ENCODE peak calls at places on chromosomes 3 and 15, in nine cellular contexts. One of them, this sample, is unnamed.
A peak's percentile ranks its signal among the peaks of the same experiment; 100 is the strongest.

GRCh38 chr3:127008236-127008635 is 25.3 kb downstream of the PLXNA1 start:
- DNase-seq in endothelial cell of umbilical vein: no peak
- DNase-seq in HCT116: no peak
- DNase-seq in osteoblast: no peak
- DNase-seq in cardiac muscle cell: no peak
- DNase-seq in PC-3: no peak
- DNase-seq in mesenchymal stem cell: no peak
- DNase-seq in upper lobe of left lung: no peak
- DNase-seq in sigmoid colon: no peak
- DNase-seq in this sample: no peak

GRCh38 chr15:50184863-50185504 is 3.0 kb downstream of the SLC27A2 start:
- DNase-seq in endothelial cell of umbilical vein: no peak
- DNase-seq in HCT116: no peak
- DNase-seq in osteoblast: no peak
- DNase-seq in cardiac muscle cell: no peak
- DNase-seq in PC-3: no peak
- DNase-seq in mesenchymal stem cell: no peak
- DNase-seq in upper lobe of left lung: no peak
- DNase-seq in sigmoid colon: no peak
- DNase-seq in this sample: no peak

GRCh38 chr15:42001236-42001635 is 19.6 kb downstream of the PLA2G4E start:
- DNase-seq in endothelial cell of umbilical vein: no peak
- DNase-seq in HCT116: no peak
- DNase-seq in osteoblast: no peak
- DNase-seq in cardiac muscle cell: no peak
- DNase-seq in PC-3: no peak
- DNase-seq in mesenchymal stem cell: no peak
- DNase-seq in upper lobe of left lung: no peak
- DNase-seq in sigmoid colon: no peak
- DNase-seq in this sample: no peak

GRCh38 chr3:66366747-66367146 is 134.1 kb downstream of the LRIG1 start:
- DNase-seq in endothelial cell of umbilical vein: no peak
- DNase-seq in HCT116: no peak
- DNase-seq in osteoblast: no peak
- DNase-seq in cardiac muscle cell: no peak
- DNase-seq in PC-3: no peak
- DNase-seq in mesenchymal stem cell: no peak
- DNase-seq in upper lobe of left lung: no peak
- DNase-seq in sigmoid colon: no peak
- DNase-seq in this sample: no peak

GRCh38 chr3:133938770-133939495 is 43.3 kb upstream of the RAB6B start:
- DNase-seq in endothelial cell of umbilical vein: no peak
- DNase-seq in HCT116: no peak
- DNase-seq in osteoblast: peak; percentile 69
- DNase-seq in cardiac muscle cell: peak; percentile 50
- DNase-seq in PC-3: peak; percentile 6
- DNase-seq in mesenchymal stem cell: no peak
- DNase-seq in upper lobe of left lung: no peak
- DNase-seq in sigmoid colon: peak; percentile 32
- DNase-seq in this sample: no peak

GRCh38 chr15:31265871-31266711 is 60.5 kb upstream of the KLF13 start:
- DNase-seq in endothelial cell of umbilical vein: no peak
- DNase-seq in HCT116: no peak
- DNase-seq in osteoblast: peak; percentile 66
- DNase-seq in cardiac muscle cell: peak; percentile 62
- DNase-seq in PC-3: no peak
- DNase-seq in mesenchymal stem cell: peak; percentile 50
- DNase-seq in upper lobe of left lung: no peak
- DNase-seq in sigmoid colon: peak; percentile 75
- DNase-seq in this sample: no peak

GRCh38 chr3:141385386-141386079 is 17.2 kb downstream of the ZBTB38 start:
- DNase-seq in endothelial cell of umbilical vein: no peak
- DNase-seq in HCT116: no peak
- DNase-seq in osteoblast: no peak
- DNase-seq in cardiac muscle cell: peak; percentile 47
- DNase-seq in PC-3: no peak
- DNase-seq in mesenchymal stem cell: no peak
- DNase-seq in upper lobe of left lung: no peak
- DNase-seq in sigmoid colon: no peak
- DNase-seq in this sample: no peak

GRCh38 chr15:72961326-72961725 is 90.9 kb upstream of the NEO1 start:
- DNase-seq in endothelial cell of umbilical vein: no peak
- DNase-seq in HCT116: no peak
- DNase-seq in osteoblast: no peak
- DNase-seq in cardiac muscle cell: no peak
- DNase-seq in PC-3: no peak
- DNase-seq in mesenchymal stem cell: no peak
- DNase-seq in upper lobe of left lung: no peak
- DNase-seq in sigmoid colon: no peak
- DNase-seq in this sample: no peak

GRCh38 chr3:182259579-182259978 is 533.7 kb upstream of the ATP11B start:
- DNase-seq in endothelial cell of umbilical vein: peak; percentile 23
- DNase-seq in HCT116: no peak
- DNase-seq in osteoblast: no peak
- DNase-seq in cardiac muscle cell: peak; percentile 2
- DNase-seq in PC-3: no peak
- DNase-seq in mesenchymal stem cell: no peak
- DNase-seq in upper lobe of left lung: peak; percentile 74
- DNase-seq in sigmoid colon: no peak
- DNase-seq in this sample: peak; percentile 11

GRCh38 chr15:36358094-36358961 is 221.1 kb upstream of the CDIN1 start:
- DNase-seq in endothelial cell of umbilical vein: peak; percentile 20
- DNase-seq in HCT116: no peak
- DNase-seq in osteoblast: peak; percentile 58
- DNase-seq in cardiac muscle cell: peak; percentile 84
- DNase-seq in PC-3: peak; percentile 49
- DNase-seq in mesenchymal stem cell: peak; percentile 75
- DNase-seq in upper lobe of left lung: no peak
- DNase-seq in sigmoid colon: no peak
- DNase-seq in this sample: no peak

GRCh38 chr3:158918451-158918850 is 116.6 kb downstream of the MFSD1 start:
- DNase-seq in endothelial cell of umbilical vein: no peak
- DNase-seq in HCT116: no peak
- DNase-seq in osteoblast: no peak
- DNase-seq in cardiac muscle cell: no peak
- DNase-seq in PC-3: no peak
- DNase-seq in mesenchymal stem cell: peak; percentile 17
- DNase-seq in upper lobe of left lung: no peak
- DNase-seq in sigmoid colon: no peak
- DNase-seq in this sample: no peak

GRCh38 chr3:145183261-145183660 is 977.7 kb downstream of the PLOD2 start:
- DNase-seq in endothelial cell of umbilical vein: no peak
- DNase-seq in HCT116: no peak
- DNase-seq in osteoblast: no peak
- DNase-seq in cardiac muscle cell: peak; percentile 25
- DNase-seq in PC-3: no peak
- DNase-seq in mesenchymal stem cell: no peak
- DNase-seq in upper lobe of left lung: no peak
- DNase-seq in sigmoid colon: no peak
- DNase-seq in this sample: no peak

GRCh38 chr3:58237238-58237939 is at the start of gene ABHD6:
- DNase-seq in endothelial cell of umbilical vein: peak; percentile 66
- DNase-seq in HCT116: peak; percentile 33
- DNase-seq in osteoblast: peak; percentile 96
- DNase-seq in cardiac muscle cell: peak; percentile 76
- DNase-seq in PC-3: peak; percentile 66
- DNase-seq in mesenchymal stem cell: peak; percentile 79
- DNase-seq in upper lobe of left lung: peak; percentile 96
- DNase-seq in sigmoid colon: peak; percentile 89
- DNase-seq in this sample: peak; percentile 42

GRCh38 chr3:139764936-139765335 is 87.2 kb upstream of the NMNAT3 start:
- DNase-seq in endothelial cell of umbilical vein: no peak
- DNase-seq in HCT116: no peak
- DNase-seq in osteoblast: peak; percentile 84
- DNase-seq in cardiac muscle cell: peak; percentile 53
- DNase-seq in PC-3: peak; percentile 8
- DNase-seq in mesenchymal stem cell: peak; percentile 85
- DNase-seq in upper lobe of left lung: no peak
- DNase-seq in sigmoid colon: no peak
- DNase-seq in this sample: no peak

GRCh38 chr3:65151660-65152059 is 463.9 kb upstream of the ADAMTS9 start:
- DNase-seq in endothelial cell of umbilical vein: no peak
- DNase-seq in HCT116: no peak
- DNase-seq in osteoblast: no peak
- DNase-seq in cardiac muscle cell: no peak
- DNase-seq in PC-3: no peak
- DNase-seq in mesenchymal stem cell: peak; percentile 45
- DNase-seq in upper lobe of left lung: no peak
- DNase-seq in sigmoid colon: no peak
- DNase-seq in this sample: no peak

GRCh38 chr15:71182522-71182921 is 67.3 kb downstream of the THSD4 start:
- DNase-seq in endothelial cell of umbilical vein: no peak
- DNase-seq in HCT116: no peak
- DNase-seq in osteoblast: peak; percentile 57
- DNase-seq in cardiac muscle cell: peak; percentile 35
- DNase-seq in PC-3: no peak
- DNase-seq in mesenchymal stem cell: no peak
- DNase-seq in upper lobe of left lung: no peak
- DNase-seq in sigmoid colon: no peak
- DNase-seq in this sample: no peak

GRCh38 chr3:194031867-194032635 is 103.9 kb upstream of the HES1 start:
- DNase-seq in endothelial cell of umbilical vein: no peak
- DNase-seq in HCT116: no peak
- DNase-seq in osteoblast: no peak
- DNase-seq in cardiac muscle cell: no peak
- DNase-seq in PC-3: no peak
- DNase-seq in mesenchymal stem cell: no peak
- DNase-seq in upper lobe of left lung: peak; percentile 41
- DNase-seq in sigmoid colon: no peak
- DNase-seq in this sample: no peak

GRCh38 chr15:73001840-73002239 is 50.4 kb upstream of the NEO1 start:
- DNase-seq in endothelial cell of umbilical vein: no peak
- DNase-seq in HCT116: no peak
- DNase-seq in osteoblast: no peak
- DNase-seq in cardiac muscle cell: no peak
- DNase-seq in PC-3: no peak
- DNase-seq in mesenchymal stem cell: no peak
- DNase-seq in upper lobe of left lung: no peak
- DNase-seq in sigmoid colon: no peak
- DNase-seq in this sample: no peak

GRCh38 chr15:38254065-38254883 is 1.6 kb downstream of the SPRED1 start:
- DNase-seq in endothelial cell of umbilical vein: peak; percentile 75
- DNase-seq in HCT116: peak; percentile 51
- DNase-seq in osteoblast: peak; percentile 35
- DNase-seq in cardiac muscle cell: peak; percentile 67
- DNase-seq in PC-3: peak; percentile 67
- DNase-seq in mesenchymal stem cell: peak; percentile 74
- DNase-seq in upper lobe of left lung: no peak
- DNase-seq in sigmoid colon: peak; percentile 68
- DNase-seq in this sample: peak; percentile 77

GRCh38 chr15:67120839-67121540 is 55.6 kb downstream of the SMAD3 start:
- DNase-seq in endothelial cell of umbilical vein: peak; percentile 98
- DNase-seq in HCT116: no peak
- DNase-seq in osteoblast: peak; percentile 87
- DNase-seq in cardiac muscle cell: peak; percentile 93
- DNase-seq in PC-3: peak; percentile 61
- DNase-seq in mesenchymal stem cell: peak; percentile 96
- DNase-seq in upper lobe of left lung: peak; percentile 94
- DNase-seq in sigmoid colon: peak; percentile 96
- DNase-seq in this sample: no peak

DNA sequence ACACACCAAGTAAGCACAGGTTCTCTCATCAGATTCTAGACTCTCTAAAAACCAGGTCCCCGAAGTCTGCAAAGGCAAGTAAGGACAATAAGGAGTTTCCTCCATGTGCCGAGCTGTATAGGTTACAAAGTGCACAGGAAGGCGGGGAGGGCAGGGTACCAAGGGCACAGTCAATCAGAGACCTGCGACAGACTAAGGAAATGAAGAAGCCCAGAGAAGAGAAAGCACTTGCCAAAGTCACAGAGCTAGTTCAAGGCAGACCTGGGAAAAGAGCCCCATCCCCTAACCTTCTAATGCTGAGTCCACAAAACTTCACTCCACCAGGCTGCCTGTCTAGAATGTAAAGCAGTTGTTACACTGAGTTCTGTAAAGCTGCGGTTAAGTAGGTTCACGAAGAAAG is 1.7 kb downstream of the SEC13 start:
- DNase-seq in endothelial cell of umbilical vein: no peak
- DNase-seq in HCT116: no peak
- DNase-seq in osteoblast: no peak
- DNase-seq in cardiac muscle cell: no peak
- DNase-seq in PC-3: no peak
- DNase-seq in mesenchymal stem cell: no peak
- DNase-seq in upper lobe of left lung: no peak
- DNase-seq in sigmoid colon: no peak
- DNase-seq in this sample: no peak
- H3K4me3 ChIP-seq in endothelial cell of umbilical vein: no peak overlapping the region
- H3K4me3 ChIP-seq in HCT116: peak overlapping the region; percentile 85
- H3K4me3 ChIP-seq in osteoblast: peak overlapping the region; percentile 91
- H3K4me3 ChIP-seq in cardiac muscle cell: no peak overlapping the region
- H3K4me3 ChIP-seq in PC-3: peak overlapping the region; percentile 87
- H3K4me3 ChIP-seq in mesenchymal stem cell: no peak overlapping the region
- H3K4me3 ChIP-seq in upper lobe of left lung: peak overlapping the region; percentile 97
- H3K4me3 ChIP-seq in sigmoid colon: no peak overlapping the region
- H3K4me3 ChIP-seq in this sample: peak overlapping the region; percentile 8

DNA sequence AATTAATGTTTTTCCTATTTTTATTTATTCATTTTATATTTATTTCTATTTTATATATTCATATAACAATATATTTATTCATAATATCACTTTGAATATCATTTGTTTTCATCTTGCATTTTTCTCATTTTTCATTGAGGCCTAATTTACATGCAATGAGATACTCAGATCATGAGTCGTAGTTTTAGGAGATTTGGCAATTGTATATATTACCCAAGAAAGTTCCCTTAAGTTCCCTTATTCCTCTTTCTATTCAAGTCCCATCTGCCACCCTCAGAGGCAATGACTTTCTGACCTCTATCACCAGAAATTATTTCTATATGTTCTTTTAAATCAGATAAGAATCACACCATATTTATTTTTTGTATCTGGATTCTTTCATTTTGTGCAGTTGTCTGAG is 329.1 kb upstream of the TPRG1 start:
- DNase-seq in endothelial cell of umbilical vein: no peak
- DNase-seq in HCT116: no peak
- DNase-seq in osteoblast: no peak
- DNase-seq in cardiac muscle cell: no peak
- DNase-seq in PC-3: no peak
- DNase-seq in mesenchymal stem cell: peak; percentile 58
- DNase-seq in upper lobe of left lung: no peak
- DNase-seq in sigmoid colon: no peak
- DNase-seq in this sample: no peak
- H3K27me3 ChIP-seq in endothelial cell of umbilical vein: no peaks in the 10 kb centered on the region
- H3K27me3 ChIP-seq in HCT116: no peaks in the 10 kb centered on the region
- H3K27me3 ChIP-seq in osteoblast: no peaks in the 10 kb centered on the region
- H3K27me3 ChIP-seq in cardiac muscle cell: no peaks in the 10 kb centered on the region
- H3K27me3 ChIP-seq in PC-3: no peaks in the 10 kb centered on the region
- H3K27me3 ChIP-seq in mesenchymal stem cell: no peaks in the 10 kb centered on the region
- H3K27me3 ChIP-seq in upper lobe of left lung: no peaks in the 10 kb centered on the region
- H3K27me3 ChIP-seq in sigmoid colon: no peaks in the 10 kb centered on the region
- H3K27me3 ChIP-seq in this sample: no peaks in the 10 kb centered on the region

GRCh38 chr15:52798529-52799101 is 8.5 kb upstream of the ONECUT1 start:
- DNase-seq in endothelial cell of umbilical vein: no peak
- DNase-seq in HCT116: no peak
- DNase-seq in osteoblast: peak; percentile 87
- DNase-seq in cardiac muscle cell: no peak
- DNase-seq in PC-3: no peak
- DNase-seq in mesenchymal stem cell: no peak
- DNase-seq in upper lobe of left lung: no peak
- DNase-seq in sigmoid colon: no peak
- DNase-seq in this sample: no peak
- H3K4me3 ChIP-seq in endothelial cell of umbilical vein: no peak overlapping the region
- H3K4me3 ChIP-seq in HCT116: no peak overlapping the region
- H3K4me3 ChIP-seq in osteoblast: no peak overlapping the region
- H3K4me3 ChIP-seq in cardiac muscle cell: no peak overlapping the region
- H3K4me3 ChIP-seq in PC-3: no peak overlapping the region
- H3K4me3 ChIP-seq in mesenchymal stem cell: no peak overlapping the region
- H3K4me3 ChIP-seq in upper lobe of left lung: no peak overlapping the region
- H3K4me3 ChIP-seq in sigmoid colon: no peak overlapping the region
- H3K4me3 ChIP-seq in this sample: no peak overlapping the region

GRCh38 chr15:76325704-76326103 is 10.9 kb upstream of the ISL2 start:
- DNase-seq in endothelial cell of umbilical vein: no peak
- DNase-seq in HCT116: no peak
- DNase-seq in osteoblast: no peak
- DNase-seq in cardiac muscle cell: no peak
- DNase-seq in PC-3: no peak
- DNase-seq in mesenchymal stem cell: no peak
- DNase-seq in upper lobe of left lung: no peak
- DNase-seq in sigmoid colon: no peak
- DNase-seq in this sample: no peak
- H3K27me3 ChIP-seq in endothelial cell of umbilical vein: peaks cover 25% of the 10 kb centered on the region
- H3K27me3 ChIP-seq in HCT116: no peaks in the 10 kb centered on the region
- H3K27me3 ChIP-seq in osteoblast: peaks cover 32% of the 10 kb centered on the region
- H3K27me3 ChIP-seq in cardiac muscle cell: peaks cover 18% of the 10 kb centered on the region
- H3K27me3 ChIP-seq in PC-3: no peaks in the 10 kb centered on the region
- H3K27me3 ChIP-seq in mesenchymal stem cell: peaks cover 75% of the 10 kb centered on the region
- H3K27me3 ChIP-seq in upper lobe of left lung: no peaks in the 10 kb centered on the region
- H3K27me3 ChIP-seq in sigmoid colon: no peaks in the 10 kb centered on the region
- H3K27me3 ChIP-seq in this sample: no peaks in the 10 kb centered on the region

This sample was measured in HAP-1.